ENCODE peak calls at places on chromosome 11, in four cellular contexts. Z is IMR-90, O is fibroblast of lung, Q is endodermal cell. L is an unnamed sample.

GRCh38 chr11:110720646-110721283 is 8.5 kb upstream of the ARHGAP20 start:
- DNase-seq in Z (peak), O (peak), Q (no peak), L (no peak)

GRCh38 chr11:128400382-128401203 is 186.8 kb downstream of the ETS1 start:
- DNase-seq in Z (peak), O (peak), Q (no peak), L (peak)

GRCh38 chr11:65401073-65401802 is 14.8 kb downstream of the FRMD8 start:
- DNase-seq in Z (no peak), O (no peak), Q (no peak), L (no peak)

GRCh38 chr11:134586726-134587125 is 174.7 kb upstream of the B3GAT1 start:
- DNase-seq in Z (no peak), O (no peak), Q (no peak), L (no peak)

GRCh38 chr11:16895306-16895705 is 118.9 kb downstream of the PLEKHA7 start:
- DNase-seq in Z (no peak), O (no peak), Q (no peak), L (no peak)

GRCh38 chr11:35786918-35787557 is 124.5 kb downstream of the TRIM44 start:
- DNase-seq in Z (peak), O (peak), Q (peak), L (peak)

GRCh38 chr11:66443602-66444001 is 5.0 kb upstream of the MRPL11 start:
- DNase-seq in Z (peak), O (peak), Q (no peak), L (peak)

GRCh38 chr11:20015529-20016427 is 144.5 kb downstream of the DBX1 start:
- DNase-seq in Z (no peak), O (no peak), Q (no peak), L (no peak)

GRCh38 chr11:134385774-134386565 is 26.1 kb downstream of the B3GAT1 start:
- DNase-seq in Z (no peak), O (no peak), Q (no peak), L (no peak)

GRCh38 chr11:120181446-120181992 is 29.3 kb upstream of the OAF start:
- DNase-seq in Z (no peak), O (no peak), Q (no peak), L (no peak)

GRCh38 chr11:125950696-125951645 is 5.1 kb downstream of the VSIG10L2 start:
- DNase-seq in Z (peak), O (peak), Q (no peak), L (no peak)

GRCh38 chr11:115197031-115197430 is 307.2 kb downstream of the CADM1 start:
- DNase-seq in Z (no peak), O (no peak), Q (no peak), L (no peak)

GRCh38 chr11:63907808-63908530 is 9.0 kb downstream of the RCOR2 start:
- DNase-seq in Z (no peak), O (no peak), Q (peak), L (no peak)
- TF ChIP-seq CTCF in Z (no peak), O (no peak), Q (peak), L (no peak)

GRCh38 chr11:121563900-121564822 is 111.4 kb upstream of the SORL1-AS1 start:
- DNase-seq in Z (peak), O (peak), Q (no peak), L (no peak)
- TF ChIP-seq CTCF in Z (no peak), O (no peak), Q (no peak), L (no peak)

GRCh38 chr11:12657336-12657735 is 16.9 kb upstream of the TEAD1 start:
- DNase-seq in Z (no peak), O (no peak), Q (no peak), L (no peak)

GRCh38 chr11:12657981-12658380 is 16.2 kb upstream of the TEAD1 start:
- DNase-seq in Z (no peak), O (no peak), Q (no peak), L (no peak)

GRCh38 chr11:12655842-12656241 is 18.4 kb upstream of the TEAD1 start:
- DNase-seq in Z (no peak), O (no peak), Q (no peak), L (no peak)

GRCh38 chr11:12653729-12654128 is 20.5 kb upstream of the TEAD1 start:
- DNase-seq in Z (no peak), O (no peak), Q (peak), L (no peak)
- TF ChIP-seq CTCF in Z (no peak), O (no peak), Q (no peak), L (no peak)

GRCh38 chr11:75289919-75290318 is 49.3 kb downstream of the TPBGL start:
- DNase-seq in Z (no peak), O (no peak), Q (no peak), L (no peak)
- TF ChIP-seq CTCF in Z (no peak), O (no peak), Q (no peak), L (no peak)

DNA sequence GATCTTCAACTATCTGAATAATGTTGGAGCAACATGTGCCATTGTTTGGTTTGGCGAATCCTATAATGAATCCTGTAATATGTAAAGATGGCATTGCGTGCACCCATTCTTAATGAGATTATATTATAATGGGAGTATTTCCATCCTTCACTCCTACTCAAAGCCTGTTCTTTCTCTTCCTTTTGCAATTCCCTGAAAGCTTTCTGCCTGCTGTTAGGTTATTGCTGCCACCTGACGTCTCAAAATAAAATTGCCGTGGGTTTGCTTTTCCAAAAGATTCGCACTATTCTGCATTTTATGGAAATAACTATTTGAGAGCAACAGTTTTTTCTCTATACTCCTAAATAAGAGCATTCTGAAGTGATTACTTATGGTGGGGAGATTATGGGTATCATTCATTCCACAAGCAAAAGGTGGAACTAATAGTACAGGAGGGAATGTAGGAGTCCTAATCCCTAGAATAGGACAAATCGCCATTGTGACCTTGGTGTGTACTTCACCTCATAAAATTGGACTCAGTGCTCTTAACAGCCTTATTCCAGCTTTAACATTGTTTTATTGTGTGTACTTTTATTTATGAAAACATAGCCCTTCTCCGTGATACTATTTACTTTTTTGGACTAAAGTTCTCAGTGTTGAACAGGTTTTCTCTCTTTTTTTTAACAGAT is 69.6 kb upstream of the ALKBH3 start:
- DNase-seq in Z (no peak), O (peak), Q (no peak), L (no peak)
- TF ChIP-seq CTCF in Z (peak), O (peak), Q (peak), L (no peak)

DNA sequence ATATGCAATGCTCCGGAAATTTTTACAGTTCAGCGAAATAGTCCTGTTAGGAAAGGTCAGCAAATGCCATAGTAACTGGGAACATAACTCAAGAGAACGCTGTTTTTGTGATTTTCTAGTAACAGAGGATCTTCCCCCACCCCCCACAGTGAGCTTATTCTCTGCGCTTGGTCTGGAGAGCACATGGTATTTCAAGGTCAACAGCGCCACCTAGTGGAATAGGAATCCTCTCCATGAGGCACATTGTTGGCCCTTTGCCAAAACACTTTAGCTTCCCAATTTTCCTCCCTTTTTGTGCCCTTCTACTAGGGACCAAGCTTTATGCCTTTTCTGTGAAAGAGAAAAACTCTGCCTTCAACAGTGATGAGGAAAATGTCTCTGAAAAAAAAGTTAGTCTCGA is 13.2 kb upstream of the OR4C12 start:
- DNase-seq in Z (peak), O (peak), Q (peak), L (peak)
- TF ChIP-seq CTCF in Z (peak), O (peak), Q (peak), L (peak)

GRCh38 chr11:118152552-118153471 is at the start of gene SCN4B:
- DNase-seq in Z (peak), O (peak), Q (peak), L (no peak)
- TF ChIP-seq CTCF in Z (no peak), O (no peak), Q (no peak), L (no peak)

L was measured in HFFc6.